ENCODE peak calls at places on chromosome 22, in ten cellular contexts. W is Peyer's patch, D is IMR-90, G is prostate gland, V is suprapubic skin, P is A549, S is heart left ventricle, I is uterus, Q is ovary, F is transverse colon. A is an unnamed sample.

GRCh38 chr22:48745842-48746788 is 1081.6 kb downstream of the BRD1 start:
- DNase-seq in W (no peak), D (no peak), G (peak; percentile 1), V (no peak), P (no peak), S (no peak), I (no peak), Q (no peak), F (no peak), A (no peak)

GRCh38 chr22:22060200-22061084 is 77.9 kb upstream of the TOP3B start:
- DNase-seq in W (peak; percentile 63), D (peak; percentile 24), G (no peak), V (no peak), P (peak; percentile 40), S (peak; percentile 42), I (peak; percentile 21), Q (peak; percentile 28), F (peak; percentile 44), A (peak; percentile 44)

GRCh38 chr22:20957691-20958440 is 9.2 kb upstream of the AIFM3 start:
- DNase-seq in W (peak; percentile 79), D (no peak), G (no peak), V (peak; percentile 67), P (peak; percentile 61), S (peak; percentile 52), I (no peak), Q (no peak), F (peak; percentile 82), A (no peak)

GRCh38 chr22:48824673-48825651 is 1002.7 kb downstream of the BRD1 start:
- DNase-seq in W (peak; percentile 27), D (no peak), G (no peak), V (no peak), P (no peak), S (no peak), I (no peak), Q (no peak), F (no peak), A (no peak)

GRCh38 chr22:23098718-23099524 is 28.6 kb downstream of the GNAZ start:
- DNase-seq in W (peak; percentile 67), D (no peak), G (peak; percentile 58), V (no peak), P (no peak), S (peak; percentile 67), I (peak; percentile 37), Q (peak; percentile 89), F (peak; percentile 56), A (no peak)

GRCh38 chr22:41240377-41241132 is at the start of gene CHADL:
- DNase-seq in W (no peak), D (no peak), G (peak; percentile 32), V (no peak), P (no peak), S (no peak), I (no peak), Q (no peak), F (no peak), A (no peak)

GRCh38 chr22:34845391-34845790 is 220.6 kb upstream of the ISX start:
- DNase-seq in W (no peak), D (no peak), G (no peak), V (no peak), P (no peak), S (no peak), I (no peak), Q (no peak), F (no peak), A (no peak)

GRCh38 chr22:50520826-50521453 is 4.5 kb downstream of the SCO2 start:
- DNase-seq in W (no peak), D (no peak), G (no peak), V (no peak), P (no peak), S (no peak), I (no peak), Q (no peak), F (no peak), A (no peak)

DNA sequence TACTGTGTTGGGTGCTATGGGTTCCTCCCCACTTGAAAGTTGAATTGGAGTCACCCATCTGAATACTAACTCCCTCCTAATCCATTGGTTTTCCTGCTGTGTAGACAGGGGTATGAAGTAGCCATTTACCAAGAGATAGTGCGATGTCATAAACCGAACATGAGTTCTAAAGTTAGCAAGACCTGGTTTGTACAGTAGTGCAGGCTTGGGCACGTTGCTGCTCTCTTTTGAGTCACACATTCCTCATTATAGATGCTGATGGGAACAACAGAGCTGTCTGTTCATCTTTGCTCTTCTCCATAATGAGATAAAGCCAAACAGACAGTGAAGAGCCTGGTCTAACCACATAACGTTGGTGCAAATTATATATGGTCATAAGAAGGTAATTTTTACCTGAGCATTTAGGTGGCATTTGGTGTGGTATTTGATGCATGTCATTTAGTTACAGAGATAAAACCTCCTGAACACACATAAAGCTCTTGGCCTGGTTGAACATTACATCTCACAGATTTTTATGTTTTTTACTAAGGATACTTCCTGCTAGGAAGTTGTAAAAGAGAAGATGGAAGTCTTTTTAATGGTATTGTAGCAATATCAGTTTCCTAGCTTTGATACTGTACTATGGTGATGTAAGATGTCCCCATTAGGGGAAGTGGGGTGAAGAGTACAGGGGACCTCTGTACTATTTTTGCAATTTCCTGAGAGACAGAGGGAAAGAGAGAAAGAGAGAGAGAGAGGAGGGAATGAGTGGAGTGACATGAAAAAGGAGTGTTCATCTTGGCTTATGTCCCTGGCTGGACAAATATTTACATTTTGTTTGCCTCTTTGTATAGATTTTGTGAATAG is 27.9 kb downstream of the GRAP2 start:
- DNase-seq in W (no peak), D (no peak), G (no peak), V (no peak), P (no peak), S (no peak), I (no peak), Q (no peak), F (no peak), A (no peak)
- TF ChIP-seq POLR2A in W (no peak), D (no peak), G (no peak), V (no peak), P (no peak), S (no peak), I (no peak), Q (no peak), F (no peak), A (no peak)

GRCh38 chr22:31079095-31079642 is 1.9 kb upstream of the SMTN start:
- DNase-seq in W (peak; percentile 75), D (no peak), G (no peak), V (no peak), P (no peak), S (no peak), I (peak; percentile 32), Q (no peak), F (peak; percentile 77), A (no peak)

GRCh38 chr22:31082606-31083376 is 1.7 kb downstream of the SMTN start:
- DNase-seq in W (peak; percentile 84), D (peak; percentile 64), G (peak; percentile 50), V (peak; percentile 84), P (peak; percentile 76), S (peak; percentile 85), I (peak; percentile 89), Q (peak; percentile 50), F (peak; percentile 89), A (no peak)

GRCh38 chr22:31081963-31082605 is 966 bp downstream of the SMTN start:
- DNase-seq in W (no peak), D (peak; percentile 62), G (no peak), V (no peak), P (no peak), S (no peak), I (peak; percentile 44), Q (no peak), F (peak; percentile 13), A (no peak)

GRCh38 chr22:31080164-31080847 is 812 bp upstream of the SMTN start:
- DNase-seq in W (no peak), D (no peak), G (no peak), V (no peak), P (no peak), S (no peak), I (no peak), Q (no peak), F (no peak), A (no peak)

DNA sequence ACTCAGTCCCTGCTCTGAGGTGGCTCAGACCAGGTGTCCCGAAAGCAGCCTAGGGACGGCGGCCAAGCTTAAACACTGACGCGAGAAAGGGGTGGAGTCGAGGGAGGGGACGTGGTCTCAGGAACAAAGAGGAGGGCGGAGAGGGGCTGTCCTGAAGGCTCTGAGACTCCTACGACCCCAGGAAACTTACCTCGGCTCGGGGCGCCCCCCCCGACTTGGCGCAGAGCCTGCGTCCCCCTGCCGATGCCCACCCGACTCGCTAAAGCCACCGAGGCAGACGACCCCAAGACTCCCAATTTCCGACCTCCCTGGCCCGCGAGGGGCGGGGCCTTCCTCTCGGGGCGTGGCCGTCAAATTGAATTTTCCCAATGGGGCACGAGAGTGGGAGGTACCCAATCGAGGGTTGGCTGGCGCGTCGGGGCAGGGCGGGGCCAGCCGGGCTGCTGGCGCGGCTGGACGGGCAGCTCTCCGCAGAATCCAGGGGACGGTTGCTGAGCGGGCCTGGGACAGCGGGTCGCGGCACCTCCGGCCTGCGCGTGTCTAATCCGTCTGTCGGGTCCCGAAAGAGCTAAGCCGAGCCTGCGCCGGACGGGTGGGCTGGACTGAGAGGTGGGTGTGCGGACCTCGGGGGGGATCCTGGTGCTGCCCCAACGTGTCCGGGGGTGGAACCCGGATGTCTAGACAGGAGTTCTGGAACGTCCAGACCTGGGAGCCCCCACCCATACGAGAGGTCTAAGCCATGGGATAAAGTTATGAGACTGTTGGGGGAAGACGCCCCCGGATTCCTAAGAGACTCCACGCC is at the start of gene SMTN:
- DNase-seq in W (peak; percentile 97), D (peak; percentile 85), G (peak; percentile 94), V (peak; percentile 96), P (peak; percentile 82), S (peak; percentile 95), I (peak; percentile 96), Q (peak; percentile 94), F (peak; percentile 97), A (peak; percentile 82)
- TF ChIP-seq POLR2A in W (peak; percentile 86), D (peak; percentile 97), G (peak; percentile 100), V (peak; percentile 93), P (peak; percentile 73), S (peak; percentile 99), I (peak; percentile 100), Q (peak; percentile 95), F (peak; percentile 98), A (peak; percentile 85)

DNA sequence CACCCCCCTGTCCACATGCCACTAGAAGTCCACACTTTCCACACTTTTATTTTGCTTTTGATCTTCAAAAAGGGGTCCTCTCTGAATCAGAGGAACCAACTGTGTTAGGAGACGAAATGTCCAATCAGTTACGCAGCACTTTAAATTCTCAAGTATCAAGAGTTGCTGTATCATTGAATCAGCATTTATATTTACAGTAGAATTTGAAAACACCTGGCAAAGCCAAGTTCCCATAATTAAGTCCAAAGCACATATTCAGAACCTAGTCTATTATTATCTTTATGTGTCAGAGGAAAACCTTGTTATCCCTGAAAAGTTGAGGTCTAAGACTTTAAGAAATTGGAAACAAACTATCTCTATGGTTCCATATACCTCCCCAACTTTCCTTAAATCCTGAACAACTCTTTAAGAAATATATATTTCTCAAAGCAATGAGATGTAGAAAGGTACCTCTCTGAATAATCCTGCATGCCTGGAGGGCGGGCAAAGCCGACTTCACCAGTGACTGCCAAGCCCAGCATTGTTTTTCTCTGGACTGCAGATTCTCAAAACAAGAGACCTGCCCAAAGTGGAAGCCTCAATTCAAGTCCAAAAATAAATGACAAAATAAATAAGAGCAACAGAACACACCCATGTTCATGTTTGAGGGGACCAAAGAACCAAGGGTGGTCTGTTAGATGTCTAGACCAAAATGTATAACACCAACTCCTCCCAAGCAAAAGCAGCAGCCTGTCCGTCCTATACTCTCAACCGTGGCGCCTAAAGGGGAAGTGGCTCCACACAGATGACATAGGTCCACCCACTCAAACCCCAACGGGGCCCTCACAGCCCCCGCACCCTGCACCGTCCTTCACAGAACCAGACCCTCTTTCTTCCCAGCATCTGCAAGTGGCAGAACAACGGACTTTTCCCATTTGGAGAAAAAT is 76.0 kb upstream of the ARFGAP3 start:
- DNase-seq in W (no peak), D (peak; percentile 28), G (no peak), V (peak; percentile 74), P (no peak), S (peak; percentile 52), I (no peak), Q (no peak), F (no peak), A (no peak)
- TF ChIP-seq POLR2A in W (no peak), D (peak; percentile 15), G (no peak), V (no peak), P (no peak), S (no peak), I (no peak), Q (no peak), F (no peak), A (no peak)

GRCh38 chr22:47033648-47034000 is 271.2 kb downstream of the TBC1D22A start:
- DNase-seq in W (no peak), D (no peak), G (no peak), V (peak; percentile 58), P (no peak), S (no peak), I (no peak), Q (no peak), F (no peak), A (no peak)
- TF ChIP-seq POLR2A in W (no peak), D (no peak), G (no peak), V (no peak), P (no peak), S (no peak), I (no peak), Q (no peak), F (no peak), A (no peak)